ENCODE peak calls at places on chromosomes 16 and 17, in seven cellular contexts. One of them, this sample, is unnamed.

GRCh38 chr17:50681260-50682200 is 26.2 kb downstream of the ANKRD40 start:
- DNase-seq in C1 segment of cervical spinal cord: no peak
- DNase-seq in activated CD4-positive, alpha-beta T cell treated with anti-CD3 and anti-CD28 coated beads for 1 hour: no peak
- DNase-seq in amygdala: no peak
- DNase-seq in NCI-H1092: peak; percentile 52
- DNase-seq in stromal cell of bone marrow: peak; percentile 72
- DNase-seq in AG20443: peak; percentile 86
- DNase-seq in this sample: no peak

GRCh38 chr17:59038734-59039133 is 67.9 kb downstream of the TRIM37 start:
- DNase-seq in stromal cell of bone marrow: no peak
- DNase-seq in amygdala: no peak
- DNase-seq in AG20443: no peak
- DNase-seq in C1 segment of cervical spinal cord: no peak
- DNase-seq in NCI-H1092: no peak
- DNase-seq in activated CD4-positive, alpha-beta T cell treated with anti-CD3 and anti-CD28 coated beads for 1 hour: no peak
- DNase-seq in this sample: no peak

GRCh38 chr16:4800290-4801041 is 2.0 kb downstream of the ROGDI start:
- DNase-seq in AG20443: no peak
- DNase-seq in amygdala: peak; percentile 20
- DNase-seq in stromal cell of bone marrow: no peak
- DNase-seq in activated CD4-positive, alpha-beta T cell treated with anti-CD3 and anti-CD28 coated beads for 1 hour: no peak
- DNase-seq in NCI-H1092: no peak
- DNase-seq in C1 segment of cervical spinal cord: peak; percentile 69
- DNase-seq in this sample: no peak

GRCh38 chr17:81635973-81636504 is 873 bp downstream of the NPLOC4 start:
- DNase-seq in AG20443: no peak
- DNase-seq in amygdala: no peak
- DNase-seq in activated CD4-positive, alpha-beta T cell treated with anti-CD3 and anti-CD28 coated beads for 1 hour: no peak
- DNase-seq in C1 segment of cervical spinal cord: no peak
- DNase-seq in NCI-H1092: peak; percentile 7
- DNase-seq in stromal cell of bone marrow: peak; percentile 28
- DNase-seq in this sample: no peak

GRCh38 chr16:72872966-72873365 is 175.0 kb downstream of the ZFHX3 start:
- DNase-seq in activated CD4-positive, alpha-beta T cell treated with anti-CD3 and anti-CD28 coated beads for 1 hour: no peak
- DNase-seq in AG20443: no peak
- DNase-seq in amygdala: no peak
- DNase-seq in stromal cell of bone marrow: no peak
- DNase-seq in NCI-H1092: no peak
- DNase-seq in C1 segment of cervical spinal cord: no peak
- DNase-seq in this sample: no peak

GRCh38 chr16:70693231-70693671 is 7.4 kb upstream of the MTSS2 start:
- DNase-seq in stromal cell of bone marrow: no peak
- DNase-seq in amygdala: no peak
- DNase-seq in AG20443: no peak
- DNase-seq in C1 segment of cervical spinal cord: no peak
- DNase-seq in activated CD4-positive, alpha-beta T cell treated with anti-CD3 and anti-CD28 coated beads for 1 hour: no peak
- DNase-seq in NCI-H1092: no peak
- DNase-seq in this sample: no peak

GRCh38 chr17:3929181-3929580 is 12.9 kb upstream of the P2RX1 start:
- DNase-seq in activated CD4-positive, alpha-beta T cell treated with anti-CD3 and anti-CD28 coated beads for 1 hour: no peak
- DNase-seq in NCI-H1092: no peak
- DNase-seq in amygdala: no peak
- DNase-seq in AG20443: no peak
- DNase-seq in C1 segment of cervical spinal cord: no peak
- DNase-seq in stromal cell of bone marrow: no peak
- DNase-seq in this sample: no peak

GRCh38 chr17:49928126-49928800 is 40.7 kb upstream of the DLX4 start:
- DNase-seq in amygdala: no peak
- DNase-seq in NCI-H1092: no peak
- DNase-seq in C1 segment of cervical spinal cord: no peak
- DNase-seq in stromal cell of bone marrow: no peak
- DNase-seq in activated CD4-positive, alpha-beta T cell treated with anti-CD3 and anti-CD28 coated beads for 1 hour: no peak
- DNase-seq in AG20443: no peak
- DNase-seq in this sample: no peak

GRCh38 chr16:50182441-50182840 is 29.3 kb downstream of the TENT4B start:
- DNase-seq in amygdala: no peak
- DNase-seq in NCI-H1092: no peak
- DNase-seq in activated CD4-positive, alpha-beta T cell treated with anti-CD3 and anti-CD28 coated beads for 1 hour: no peak
- DNase-seq in stromal cell of bone marrow: no peak
- DNase-seq in C1 segment of cervical spinal cord: no peak
- DNase-seq in AG20443: no peak
- DNase-seq in this sample: no peak

GRCh38 chr17:29595107-29595942 is 2.4 kb downstream of the ANKRD13B start:
- DNase-seq in C1 segment of cervical spinal cord: no peak
- DNase-seq in amygdala: no peak
- DNase-seq in NCI-H1092: no peak
- DNase-seq in activated CD4-positive, alpha-beta T cell treated with anti-CD3 and anti-CD28 coated beads for 1 hour: no peak
- DNase-seq in AG20443: no peak
- DNase-seq in stromal cell of bone marrow: no peak
- DNase-seq in this sample: no peak

GRCh38 chr16:48054881-48055601 is 100.8 kb downstream of the ABCC12 start:
- DNase-seq in NCI-H1092: peak; percentile 45
- DNase-seq in AG20443: peak; percentile 79
- DNase-seq in activated CD4-positive, alpha-beta T cell treated with anti-CD3 and anti-CD28 coated beads for 1 hour: no peak
- DNase-seq in C1 segment of cervical spinal cord: no peak
- DNase-seq in amygdala: peak; percentile 15
- DNase-seq in stromal cell of bone marrow: peak; percentile 43
- DNase-seq in this sample: peak; percentile 23

GRCh38 chr17:75544250-75544649 is 18.8 kb downstream of the LLGL2 start:
- DNase-seq in activated CD4-positive, alpha-beta T cell treated with anti-CD3 and anti-CD28 coated beads for 1 hour: no peak
- DNase-seq in stromal cell of bone marrow: no peak
- DNase-seq in NCI-H1092: no peak
- DNase-seq in C1 segment of cervical spinal cord: no peak
- DNase-seq in AG20443: no peak
- DNase-seq in amygdala: no peak
- DNase-seq in this sample: no peak

GRCh38 chr16:11460820-11461594 is 115.7 kb downstream of the RMI2 start:
- DNase-seq in AG20443: no peak
- DNase-seq in amygdala: no peak
- DNase-seq in activated CD4-positive, alpha-beta T cell treated with anti-CD3 and anti-CD28 coated beads for 1 hour: no peak
- DNase-seq in C1 segment of cervical spinal cord: no peak
- DNase-seq in NCI-H1092: no peak
- DNase-seq in stromal cell of bone marrow: no peak
- DNase-seq in this sample: no peak

GRCh38 chr16:10009691-10010090 is 172.5 kb downstream of the GRIN2A start:
- DNase-seq in AG20443: no peak
- DNase-seq in C1 segment of cervical spinal cord: peak; percentile 38
- DNase-seq in amygdala: peak; percentile 13
- DNase-seq in activated CD4-positive, alpha-beta T cell treated with anti-CD3 and anti-CD28 coated beads for 1 hour: no peak
- DNase-seq in stromal cell of bone marrow: no peak
- DNase-seq in NCI-H1092: no peak
- DNase-seq in this sample: no peak

GRCh38 chr16:59688006-59688405 is 953.9 kb upstream of the GOT2 start:
- DNase-seq in activated CD4-positive, alpha-beta T cell treated with anti-CD3 and anti-CD28 coated beads for 1 hour: no peak
- DNase-seq in stromal cell of bone marrow: no peak
- DNase-seq in NCI-H1092: no peak
- DNase-seq in amygdala: no peak
- DNase-seq in C1 segment of cervical spinal cord: no peak
- DNase-seq in AG20443: no peak
- DNase-seq in this sample: peak; percentile 2

GRCh38 chr17:42333053-42333452 is 44.8 kb downstream of the STAT5A start:
- DNase-seq in AG20443: no peak
- DNase-seq in amygdala: no peak
- DNase-seq in NCI-H1092: no peak
- DNase-seq in stromal cell of bone marrow: no peak
- DNase-seq in activated CD4-positive, alpha-beta T cell treated with anti-CD3 and anti-CD28 coated beads for 1 hour: no peak
- DNase-seq in C1 segment of cervical spinal cord: no peak
- DNase-seq in this sample: no peak

GRCh38 chr17:1559743-1560581 is 2.6 kb downstream of the PITPNA start:
- DNase-seq in stromal cell of bone marrow: no peak
- DNase-seq in activated CD4-positive, alpha-beta T cell treated with anti-CD3 and anti-CD28 coated beads for 1 hour: no peak
- DNase-seq in NCI-H1092: no peak
- DNase-seq in C1 segment of cervical spinal cord: no peak
- DNase-seq in AG20443: no peak
- DNase-seq in amygdala: no peak
- DNase-seq in this sample: no peak

GRCh38 chr17:28397275-28397674 is 8.7 kb downstream of the SLC46A1 start:
- DNase-seq in stromal cell of bone marrow: no peak
- DNase-seq in activated CD4-positive, alpha-beta T cell treated with anti-CD3 and anti-CD28 coated beads for 1 hour: no peak
- DNase-seq in C1 segment of cervical spinal cord: no peak
- DNase-seq in AG20443: no peak
- DNase-seq in amygdala: no peak
- DNase-seq in NCI-H1092: no peak
- DNase-seq in this sample: no peak

GRCh38 chr17:15409721-15410247 is 57.6 kb downstream of the CDRT4 start:
- DNase-seq in C1 segment of cervical spinal cord: no peak
- DNase-seq in activated CD4-positive, alpha-beta T cell treated with anti-CD3 and anti-CD28 coated beads for 1 hour: no peak
- DNase-seq in amygdala: no peak
- DNase-seq in AG20443: peak; percentile 92
- DNase-seq in NCI-H1092: no peak
- DNase-seq in stromal cell of bone marrow: peak; percentile 94
- DNase-seq in this sample: no peak

GRCh38 chr17:69227536-69227935 is 1.1 kb downstream of the ABCA10 start:
- DNase-seq in activated CD4-positive, alpha-beta T cell treated with anti-CD3 and anti-CD28 coated beads for 1 hour: no peak
- DNase-seq in stromal cell of bone marrow: no peak
- DNase-seq in C1 segment of cervical spinal cord: no peak
- DNase-seq in NCI-H1092: no peak
- DNase-seq in AG20443: no peak
- DNase-seq in amygdala: no peak
- DNase-seq in this sample: no peak

This sample was measured in iPS DF 19.7.